ENCODE peak calls at places on chromosomes 5 and 9, in four cellular contexts. Y is right lobe of liver, F is colonic mucosa, S is WERI-Rb-1. N is an unnamed sample.

GRCh38 chr9:105198763-105199339 is 45.6 kb upstream of the SLC44A1 start:
- DNase-seq in Y (no peak), F (no peak), S (no peak), N (no peak)

GRCh38 chr9:85158512-85158911 is 489.0 kb downstream of the NTRK2 start:
- DNase-seq in Y (no peak), F (no peak), S (no peak), N (no peak)

GRCh38 chr9:125516381-125516960 is 190.5 kb downstream of the MAPKAP1 start:
- DNase-seq in Y (no peak), F (no peak), S (no peak), N (no peak)

GRCh38 chr5:126446498-126447224 is 23.5 kb downstream of the GRAMD2B start:
- DNase-seq in Y (no peak), F (peak; percentile 63), S (no peak), N (no peak)

GRCh38 chr5:763397-763796 is 21.1 kb downstream of the ZDHHC11B start:
- DNase-seq in Y (no peak), F (no peak), S (no peak), N (no peak)

GRCh38 chr5:138696501-138696900 is 56.7 kb upstream of the CTNNA1 start:
- DNase-seq in Y (no peak), F (no peak), S (peak; percentile 33), N (no peak)

GRCh38 chr9:112861638-112862555 is 28.8 kb downstream of the SLC46A2 start:
- DNase-seq in Y (peak; percentile 37), F (no peak), S (no peak), N (no peak)

GRCh38 chr5:131323378-131323777 is 59.5 kb downstream of the CDC42SE2 start:
- DNase-seq in Y (no peak), F (no peak), S (no peak), N (no peak)

GRCh38 chr9:97737429-97737828 is 40.3 kb upstream of the XPA start:
- DNase-seq in Y (no peak), F (no peak), S (peak; percentile 64), N (no peak)

GRCh38 chr9:1125741-1126140 is 75.6 kb downstream of the DMRT2 start:
- DNase-seq in Y (no peak), F (no peak), S (no peak), N (no peak)

GRCh38 chr9:35756743-35757526 is 2.9 kb upstream of the MSMP start:
- DNase-seq in Y (peak; percentile 85), F (peak; percentile 78), S (peak; percentile 68), N (peak; percentile 73)

GRCh38 chr5:91598216-91598615 is 215.1 kb upstream of the ARRDC3 start:
- DNase-seq in Y (no peak), F (no peak), S (no peak), N (no peak)

GRCh38 chr5:68479524-68479923 is 264.0 kb downstream of the PIK3R1 start:
- DNase-seq in Y (no peak), F (no peak), S (peak; percentile 79), N (no peak)

GRCh38 chr9:93212409-93212808 is 28.5 kb downstream of the WNK2 start:
- DNase-seq in Y (no peak), F (no peak), S (no peak), N (no peak)

GRCh38 chr9:86469476-86470087 is 115.4 kb upstream of the TUT7 start:
- DNase-seq in Y (no peak), F (no peak), S (no peak), N (no peak)

GRCh38 chr5:89303033-89303480 is 420.1 kb upstream of the MEF2C start:
- DNase-seq in Y (no peak), F (no peak), S (no peak), N (no peak)

GRCh38 chr5:68730220-68731010 is 363.4 kb upstream of the SLC30A5 start:
- DNase-seq in Y (no peak), F (no peak), S (peak; percentile 25), N (peak; percentile 52)

GRCh38 chr9:138085568-138085967 is 208.0 kb downstream of the CACNA1B start:
- DNase-seq in Y (no peak), F (no peak), S (no peak), N (no peak)

GRCh38 chr9:96556701-96557461 is 62.8 kb downstream of the CDC14B start:
- DNase-seq in Y (no peak), F (no peak), S (no peak), N (no peak)

GRCh38 chr5:131649160-131649559 is 14.1 kb upstream of the RAPGEF6 start:
- DNase-seq in Y (no peak), F (no peak), S (no peak), N (no peak)

GRCh38 chr5:156178117-156178516 is 148.8 kb upstream of the SGCD start:
- DNase-seq in Y (no peak), F (no peak), S (no peak), N (no peak)

GRCh38 chr9:126002476-126003350 is 255.5 kb downstream of the PBX3 start:
- DNase-seq in Y (no peak), F (no peak), S (no peak), N (no peak)

GRCh38 chr5:13250450-13251291 is 693.8 kb downstream of the DNAH5 start:
- DNase-seq in Y (no peak), F (no peak), S (no peak), N (no peak)

GRCh38 chr9:5846080-5846479 is 13.2 kb upstream of the ERMP1 start:
- DNase-seq in Y (no peak), F (no peak), S (peak; percentile 83), N (no peak)

GRCh38 chr5:51829226-51829625 is 446.0 kb downstream of the ISL1 start:
- DNase-seq in Y (no peak), F (no peak), S (no peak), N (no peak)

GRCh38 chr9:21964925-21965385 is 29.2 kb downstream of the CDKN2A start:
- DNase-seq in Y (peak; percentile 60), F (peak; percentile 57), S (no peak), N (no peak)

GRCh38 chr5:178152491-178153444 is 917 bp downstream of the NHP2 start:
- DNase-seq in Y (no peak), F (no peak), S (peak; percentile 24), N (no peak)

GRCh38 chr9:91734371-91734981 is 215.6 kb downstream of the ROR2 start:
- DNase-seq in Y (peak; percentile 59), F (peak; percentile 74), S (peak; percentile 81), N (peak; percentile 81)

GRCh38 chr9:117035546-117035945 is 348.4 kb downstream of the TRIM32 start:
- DNase-seq in Y (no peak), F (no peak), S (no peak), N (no peak)

GRCh38 chr9:133103987-133104505 is 17.0 kb downstream of the RALGDS start:
- DNase-seq in Y (peak; percentile 17), F (no peak), S (no peak), N (peak; percentile 14)

GRCh38 chr9:89183146-89183545 is 4.5 kb upstream of the SHC3 start:
- DNase-seq in Y (no peak), F (no peak), S (no peak), N (no peak)

GRCh38 chr9:93288891-93289883 is 105.2 kb downstream of the WNK2 start:
- DNase-seq in Y (no peak), F (no peak), S (no peak), N (no peak)

GRCh38 chr9:78144663-78145377 is 91.1 kb upstream of the CEP78 start:
- DNase-seq in Y (no peak), F (no peak), S (no peak), N (no peak)

GRCh38 chr5:16617272-16617973 is 626 bp upstream of the RETREG1 start:
- DNase-seq in Y (no peak), F (peak; percentile 19), S (no peak), N (no peak)

GRCh38 chr5:95631991-95632675 is 12.2 kb downstream of the GPR150 start:
- DNase-seq in Y (no peak), F (no peak), S (no peak), N (no peak)

GRCh38 chr9:20558609-20559016 is 63.7 kb downstream of the MLLT3 start:
- DNase-seq in Y (no peak), F (no peak), S (no peak), N (no peak)

GRCh38 chr5:155029240-155029639 is 15.7 kb downstream of the KIF4B start:
- DNase-seq in Y (no peak), F (no peak), S (no peak), N (no peak)

GRCh38 chr5:155024015-155024414 is 10.5 kb downstream of the KIF4B start:
- DNase-seq in Y (no peak), F (no peak), S (no peak), N (no peak)

GRCh38 chr5:155025890-155026289 is 12.3 kb downstream of the KIF4B start:
- DNase-seq in Y (no peak), F (no peak), S (no peak), N (no peak)

GRCh38 chr5:155023320-155023719 is 9.8 kb downstream of the KIF4B start:
- DNase-seq in Y (no peak), F (no peak), S (no peak), N (no peak)

GRCh38 chr5:155027993-155028629 is 14.6 kb downstream of the KIF4B start:
- DNase-seq in Y (no peak), F (no peak), S (peak; percentile 13), N (no peak)
- TF ChIP-seq CTCF in Y (peak; percentile 26), F (no peak), S (peak; percentile 43), N (no peak)

DNA sequence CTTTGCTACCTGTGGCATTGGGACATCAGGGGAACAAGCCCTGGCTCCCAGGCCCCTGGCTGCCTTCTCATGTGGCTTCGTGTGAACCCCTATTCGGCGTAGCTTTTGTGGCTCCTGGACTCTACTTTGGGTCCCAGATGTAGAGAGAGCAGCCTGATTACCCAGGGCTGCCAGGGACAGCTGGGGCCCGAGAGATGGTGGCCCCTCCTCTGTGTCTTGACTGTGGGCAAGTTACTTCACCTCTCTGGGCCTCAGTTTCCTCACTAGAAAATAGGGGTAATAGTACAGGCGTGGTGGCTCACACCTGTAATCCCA is 2.0 kb downstream of the PKN3 start:
- DNase-seq in Y (no peak), F (no peak), S (no peak), N (no peak)
- H3K4me3 ChIP-seq in Y (no peak overlapping the region), F (no peak overlapping the region), S (no peak overlapping the region), N (no peak overlapping the region)

DNA sequence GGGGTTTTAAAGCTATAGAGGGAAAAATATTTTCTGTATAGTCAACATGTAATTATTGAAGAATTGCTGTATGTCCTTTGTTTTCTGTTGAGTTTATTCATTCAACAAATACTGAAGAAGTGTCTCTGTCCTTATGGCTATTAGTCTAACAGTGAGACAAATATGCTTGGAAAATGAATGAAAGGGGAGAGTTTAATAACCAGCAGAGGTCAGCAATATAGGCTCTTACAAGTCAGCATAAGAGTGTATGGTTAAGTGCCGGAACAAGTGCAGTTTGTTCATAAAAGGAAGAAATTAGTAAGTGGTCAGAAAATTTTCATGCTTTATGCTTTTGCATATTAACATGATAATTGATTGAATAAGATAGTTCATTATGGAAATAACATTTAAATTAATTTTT is 3.6 kb downstream of the SCAMP1 start:
- DNase-seq in Y (no peak), F (no peak), S (no peak), N (no peak)
- TF ChIP-seq CTCF in Y (no peak), F (no peak), S (no peak), N (no peak)

DNA sequence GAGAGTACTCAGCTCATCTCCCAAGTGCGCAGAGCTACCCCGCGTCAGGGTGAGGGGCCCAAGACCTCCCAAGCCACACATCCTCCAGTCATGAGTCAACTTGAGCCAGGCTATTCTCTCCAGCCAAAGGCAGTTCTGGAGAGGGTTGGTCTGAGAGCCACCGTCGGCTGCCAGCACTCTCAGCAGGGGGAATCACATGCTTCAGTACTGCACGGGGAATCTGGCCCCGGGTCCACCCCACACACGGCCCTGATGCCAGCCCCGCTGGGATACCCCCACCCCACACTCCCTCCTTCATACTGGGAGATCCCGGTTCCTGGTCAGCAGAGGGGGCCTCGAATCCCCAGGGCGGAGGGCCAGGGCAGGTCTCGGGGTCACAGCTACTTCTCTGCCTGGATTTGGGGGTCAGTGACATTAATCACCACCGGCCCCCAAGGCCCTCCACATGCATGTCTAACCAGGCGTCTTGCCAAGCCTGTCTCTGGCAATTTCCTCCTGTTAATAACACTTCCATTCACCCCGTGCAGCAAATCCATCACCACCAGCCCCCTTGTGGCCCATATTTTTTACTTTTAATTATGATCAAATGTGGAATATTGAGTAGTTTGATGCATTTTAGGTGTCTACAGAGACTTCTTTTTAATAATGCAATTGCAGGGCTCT is 102.9 kb upstream of the PPP1R26 start:
- DNase-seq in Y (no peak), F (no peak), S (no peak), N (no peak)
- H3K4me3 ChIP-seq in Y (no peak overlapping the region), F (no peak overlapping the region), S (no peak overlapping the region), N (no peak overlapping the region)